ENCODE peak calls at places on chromosomes 2 and 18, in seven cellular contexts. W is GM23248; J is PC-9; C is CD8-positive, alpha-beta memory T cell; I is CD8-positive, alpha-beta T cell; U is HCT116; E is naive thymus-derived CD4-positive, alpha-beta T cell. S is an unnamed sample. For H3K4me1 and H3K27me3, the result is how much of the 10 kb centered on the place peaks cover.

GRCh38 chr2:71782323-71782722 is 329.0 kb downstream of the DYSF start:
- DNase-seq in I (peak), E (no peak), U (no peak), J (no peak), W (no peak), C (no peak), S (no peak)

GRCh38 chr2:209767316-209767715 is 4.3 kb upstream of the UNC80 start:
- DNase-seq in W (no peak), I (no peak), E (no peak), J (no peak), C (no peak), U (no peak), S (no peak)

GRCh38 chr2:128595763-128596452 is 277.2 kb upstream of the HS6ST1 start:
- DNase-seq in I (no peak), E (no peak), W (no peak), C (no peak), U (no peak), J (no peak), S (no peak)

GRCh38 chr2:184053326-184053725 is 545.0 kb upstream of the ZNF804A start:
- DNase-seq in J (peak), E (no peak), C (no peak), U (peak), W (no peak), I (no peak), S (peak)

GRCh38 chr18:79797518-79798345 is at the start of gene KCNG2:
- DNase-seq in J (peak), C (no peak), W (peak), U (no peak), I (no peak), E (no peak), S (no peak)

GRCh38 chr2:128390256-128390990 is 71.8 kb upstream of the HS6ST1 start:
- DNase-seq in W (no peak), U (no peak), C (no peak), E (no peak), I (no peak), J (no peak), S (no peak)

GRCh38 chr18:12711446-12711845 is 8.6 kb downstream of the PSMG2 start:
- DNase-seq in I (no peak), J (no peak), C (no peak), U (no peak), W (no peak), E (no peak), S (no peak)

GRCh38 chr2:152890746-152891145 is 172.3 kb downstream of the ARL6IP6 start:
- DNase-seq in E (no peak), J (no peak), U (no peak), W (no peak), C (no peak), I (no peak), S (no peak)

GRCh38 chr2:45653584-45653983 is 2.1 kb downstream of the PRKCE start:
- DNase-seq in E (no peak), J (no peak), W (peak), C (no peak), I (no peak), U (no peak), S (no peak)

GRCh38 chr2:238169708-238170251 is 11.0 kb downstream of the ERFE start:
- DNase-seq in J (no peak), C (no peak), I (no peak), W (peak), E (no peak), U (no peak), S (peak)

GRCh38 chr2:11056614-11057013 is 98.7 kb upstream of the SLC66A3 start:
- DNase-seq in U (peak), I (no peak), E (no peak), C (no peak), W (peak), J (peak), S (peak)

GRCh38 chr18:51211552-51211951 is 14.1 kb upstream of the MEX3C start:
- DNase-seq in U (no peak), C (no peak), W (peak), I (peak), J (peak), E (no peak), S (no peak)

GRCh38 chr2:62305421-62306176 is 109.7 kb downstream of the B3GNT2 start:
- DNase-seq in W (peak), I (peak), U (no peak), C (peak), E (no peak), J (no peak), S (no peak)

GRCh38 chr2:160269365-160269764 is 69.3 kb upstream of the ITGB6 start:
- DNase-seq in E (no peak), J (no peak), C (no peak), U (no peak), W (peak), I (no peak), S (no peak)

GRCh38 chr2:79801082-79801481 is 288.2 kb downstream of the CTNNA2 start:
- DNase-seq in I (no peak), E (no peak), W (no peak), J (no peak), C (no peak), U (no peak), S (no peak)

GRCh38 chr2:14941151-14941631 is 308.7 kb downstream of the LRATD1 start:
- DNase-seq in I (no peak), U (no peak), W (peak), J (no peak), E (no peak), C (no peak), S (no peak)

GRCh38 chr18:48838921-48839818 is 111.6 kb downstream of the SMAD7 start:
- DNase-seq in W (peak), U (no peak), C (no peak), J (peak), I (no peak), E (no peak), S (peak)

GRCh38 chr2:211258646-211259335 is 702.4 kb downstream of the CPS1 start:
- DNase-seq in U (no peak), W (no peak), E (no peak), J (no peak), I (no peak), C (no peak), S (no peak)

GRCh38 chr2:119549236-119549635 is 5.0 kb downstream of the CFAP221 start:
- DNase-seq in E (no peak), I (no peak), W (peak), C (no peak), J (no peak), U (no peak), S (peak)

GRCh38 chr2:24493713-24494112 is 2.7 kb downstream of the NCOA1 start:
- DNase-seq in I (no peak), C (no peak), E (no peak), J (no peak), U (no peak), W (peak), S (no peak)

GRCh38 chr2:118223487-118224136 is 135.3 kb downstream of the INSIG2 start:
- DNase-seq in I (no peak), J (no peak), E (peak), U (no peak), W (peak), C (no peak), S (no peak)

GRCh38 chr2:112674229-112674628 is 28.5 kb downstream of the SLC20A1 start:
- DNase-seq in J (no peak), W (no peak), E (no peak), I (no peak), C (no peak), U (no peak), S (no peak)

GRCh38 chr2:11342561-11343343 is 1.7 kb downstream of the ROCK2 start:
- DNase-seq in U (peak), W (peak), J (peak), I (no peak), C (no peak), E (no peak), S (peak)

GRCh38 chr18:79706658-79707057 is 27.1 kb downstream of the CTDP1 start:
- DNase-seq in I (no peak), U (no peak), J (no peak), C (no peak), W (no peak), E (no peak), S (no peak)

GRCh38 chr2:165877565-165878550 is 75.7 kb downstream of the TTC21B start:
- DNase-seq in W (peak), J (no peak), C (no peak), E (no peak), I (no peak), U (no peak), S (peak)

GRCh38 chr18:13222371-13223281 is 4.1 kb downstream of the LDLRAD4 start:
- DNase-seq in U (no peak), I (no peak), W (peak), J (no peak), E (no peak), C (no peak), S (no peak)

GRCh38 chr2:216633616-216634316 is 546 bp downstream of the IGFBP2 start:
- DNase-seq in I (no peak), C (no peak), U (no peak), E (no peak), W (peak), J (peak), S (no peak)

GRCh38 chr2:16048466-16048865 is 108.1 kb downstream of the MYCN start:
- DNase-seq in J (no peak), U (no peak), E (no peak), I (no peak), C (no peak), W (no peak), S (no peak)

GRCh38 chr2:17610521-17610920 is 70.0 kb downstream of the VSNL1 start:
- DNase-seq in E (no peak), W (peak), I (no peak), U (no peak), C (no peak), J (no peak), S (no peak)

GRCh38 chr2:142966281-142966680 is 88.8 kb downstream of the KYNU start:
- DNase-seq in E (no peak), J (no peak), I (no peak), C (no peak), U (no peak), W (peak), S (no peak)

GRCh38 chr18:48869591-48869990 is 81.2 kb downstream of the SMAD7 start:
- DNase-seq in I (no peak), U (no peak), C (no peak), E (no peak), J (no peak), W (no peak), S (no peak)

GRCh38 chr18:5582054-5582453 is 38.3 kb upstream of the EPB41L3 start:
- DNase-seq in W (peak), U (no peak), C (no peak), J (no peak), I (no peak), E (no peak), S (no peak)

GRCh38 chr18:23133860-23134779 is 1.2 kb upstream of the CABLES1 start:
- DNase-seq in I (no peak), C (no peak), U (peak), J (peak), W (no peak), E (no peak), S (no peak)

GRCh38 chr2:178836807-178837206 is 29.6 kb upstream of the TTN start:
- DNase-seq in C (no peak), U (no peak), J (no peak), E (no peak), I (no peak), W (no peak), S (no peak)

GRCh38 chr2:128236491-128237035 is 82.1 kb downstream of the HS6ST1 start:
- DNase-seq in U (no peak), W (peak), I (no peak), C (no peak), J (no peak), E (no peak), S (peak)

GRCh38 chr18:6885992-6886823 is 156.7 kb downstream of the ARHGAP28 start:
- DNase-seq in J (peak), C (no peak), U (no peak), E (no peak), I (no peak), W (peak), S (peak)

GRCh38 chr2:182324665-182325064 is 102.2 kb downstream of the PDE1A start:
- DNase-seq in C (no peak), I (no peak), U (no peak), J (no peak), E (no peak), W (peak), S (no peak)

DNA sequence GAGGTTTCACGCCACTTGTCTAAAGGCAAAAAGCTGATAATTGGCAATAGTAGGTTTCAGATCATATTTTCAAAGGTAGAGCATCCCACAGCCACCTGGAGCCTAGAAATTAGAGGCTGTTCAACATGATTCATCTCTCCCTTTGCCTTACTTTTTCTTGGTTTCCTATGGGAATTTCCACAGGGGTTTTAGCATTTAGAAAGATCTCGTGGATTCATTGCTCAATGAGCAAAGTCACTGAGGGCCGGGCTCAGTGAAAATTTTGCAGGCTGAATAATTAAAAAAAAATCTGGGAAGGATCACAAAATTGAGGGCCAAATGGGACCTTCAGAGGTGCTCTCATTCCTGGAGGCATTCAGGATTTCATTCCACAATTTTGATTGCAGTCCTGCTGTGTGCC is 137.1 kb downstream of the VAPA start:
- DNase-seq in J (no peak), U (no peak), C (no peak), I (no peak), W (no peak), E (no peak), S (no peak)
- H3K4me1 ChIP-seq in J (under half), U (under half), C (under half), I (under half), W (under half), E (under half), S (under half)

GRCh38 chr2:188089896-188090295 is 201.8 kb upstream of the GULP1 start:
- DNase-seq in J (no peak), C (no peak), W (peak), U (no peak), E (no peak), I (no peak), S (peak)
- H3K27me3 ChIP-seq in J (under half), C (under half), W (under half), U (under half), E (under half), I (under half), S (under half)

GRCh38 chr2:172021074-172021931 is 21.6 kb downstream of the METAP1D start:
- DNase-seq in W (no peak), J (peak), U (no peak), E (no peak), C (no peak), I (no peak), S (no peak)
- H3K27ac ChIP-seq in W (peak), J (peak), U (no peak), E (no peak), C (peak), I (no peak), S (no peak)

GRCh38 chr2:218292700-218293014 is 354 bp upstream of the TMBIM1 start:
- DNase-seq in I (no peak), C (no peak), J (no peak), W (no peak), U (no peak), E (no peak), S (no peak)
- H3K4me1 ChIP-seq in I (under half), C (half or more), J (half or more), W (under half), U (under half), E (under half), S (under half)

GRCh38 chr2:222424281-222424728 is at the start of gene SGPP2:
- DNase-seq in C (no peak), E (no peak), I (no peak), U (no peak), W (no peak), J (peak), S (no peak)

GRCh38 chr2:222423186-222423585 is 1.2 kb upstream of the SGPP2 start:
- DNase-seq in I (no peak), U (no peak), W (no peak), C (no peak), J (no peak), E (no peak), S (no peak)

GRCh38 chr2:222426836-222427130 is 2.4 kb downstream of the SGPP2 start:
- DNase-seq in E (no peak), U (no peak), C (no peak), W (no peak), J (no peak), I (no peak), S (no peak)

GRCh38 chr2:222423632-222424280 is 587 bp upstream of the SGPP2 start:
- DNase-seq in E (no peak), C (no peak), J (peak), U (no peak), W (no peak), I (no peak), S (no peak)

DNA sequence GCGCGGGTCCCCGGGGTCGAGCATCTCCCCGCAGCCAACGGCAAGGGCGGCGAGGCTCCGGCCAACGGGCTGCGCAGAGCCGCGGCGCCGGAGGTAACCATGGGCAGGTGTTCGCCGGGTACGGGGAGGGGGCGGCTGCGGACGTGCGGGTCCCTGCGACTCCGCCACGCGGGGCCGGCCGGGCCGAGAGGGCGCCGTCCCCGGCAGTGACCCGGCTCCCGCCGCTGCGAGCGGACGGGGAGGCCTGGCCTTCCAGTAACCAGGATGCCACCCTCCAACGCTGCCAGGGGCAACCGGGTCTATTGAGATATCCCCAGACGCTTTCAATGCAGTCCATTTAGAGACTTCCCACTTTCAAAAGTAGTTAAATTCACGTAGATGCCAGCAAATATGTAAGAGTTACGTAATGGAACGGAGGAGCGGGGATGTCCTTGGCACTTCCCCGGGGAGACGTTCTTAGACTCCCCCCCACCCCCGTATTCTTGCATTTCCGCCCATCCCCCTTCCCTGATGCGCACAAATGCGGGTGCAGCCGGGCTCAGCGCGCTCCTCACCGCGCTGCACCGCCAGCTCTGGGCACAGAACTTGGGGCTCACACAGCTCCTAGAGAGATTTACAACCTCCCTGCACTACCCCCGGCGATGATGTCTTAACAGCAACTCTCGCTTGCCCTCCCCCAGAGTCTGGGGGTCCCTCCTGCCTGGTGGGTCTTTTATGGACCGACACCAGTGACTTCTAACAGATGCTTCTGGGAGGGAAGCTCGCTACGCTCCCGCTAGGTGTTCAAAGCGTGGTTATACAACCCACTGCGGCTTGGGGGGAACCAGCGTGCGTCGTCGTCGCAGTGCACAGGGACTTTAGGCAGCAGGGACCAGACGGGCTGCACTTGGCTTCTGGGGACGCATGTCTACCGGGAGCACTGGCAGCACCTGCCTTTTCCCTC is 657 bp downstream of the SGPP2 start:
- DNase-seq in J (peak), U (no peak), E (no peak), I (no peak), W (no peak), C (peak), S (no peak)
- H3K27me3 ChIP-seq in J (under half), U (under half), E (under half), I (under half), W (under half), C (under half), S (half or more)

DNA sequence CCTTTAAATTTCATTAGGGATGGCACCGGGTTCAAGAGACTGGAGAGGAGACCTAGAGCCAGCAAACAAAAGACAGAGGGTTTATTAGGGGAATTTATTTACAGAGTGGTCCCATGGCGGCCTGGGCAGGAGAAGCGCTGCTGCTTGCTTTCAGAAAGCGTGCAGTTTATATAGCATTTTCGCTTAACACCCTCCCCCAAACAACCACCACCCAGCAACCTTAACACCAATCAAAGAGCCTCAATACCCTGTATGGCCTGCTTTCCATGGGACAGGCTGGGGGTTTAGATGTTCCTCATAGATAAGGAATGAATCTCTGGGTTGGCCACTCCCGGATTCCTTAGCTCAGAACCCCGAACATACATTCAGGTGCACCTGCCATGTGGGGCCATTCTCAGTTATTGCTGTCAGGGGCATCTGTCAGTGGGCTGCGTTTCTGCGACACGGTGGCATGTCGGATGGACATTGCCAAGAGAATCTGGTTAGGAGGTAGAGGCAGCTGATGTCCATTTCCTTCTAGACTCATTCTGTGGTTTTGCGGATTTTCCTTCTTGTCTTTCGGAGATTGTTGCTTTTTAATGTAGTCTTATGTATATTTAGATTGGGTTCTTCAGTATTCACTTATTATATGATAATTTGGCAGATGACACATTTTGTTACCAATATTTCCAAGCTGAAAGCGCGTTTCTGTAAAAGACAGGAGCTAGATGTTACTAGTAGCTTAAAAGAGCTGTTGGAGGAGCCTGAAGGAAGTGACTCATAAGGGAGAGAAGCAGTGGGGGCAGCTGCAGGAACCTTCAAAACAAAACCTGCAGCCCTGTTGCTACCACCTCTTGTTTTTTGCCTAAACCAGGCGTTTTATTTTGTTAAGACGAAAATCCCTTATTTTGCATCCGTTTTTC is 7.2 kb downstream of the AGAP1 start:
- DNase-seq in I (no peak), E (no peak), C (no peak), U (no peak), W (peak), J (peak), S (peak)
- H3K27ac ChIP-seq in I (no peak), E (no peak), C (no peak), U (peak), W (no peak), J (peak), S (no peak)

DNA sequence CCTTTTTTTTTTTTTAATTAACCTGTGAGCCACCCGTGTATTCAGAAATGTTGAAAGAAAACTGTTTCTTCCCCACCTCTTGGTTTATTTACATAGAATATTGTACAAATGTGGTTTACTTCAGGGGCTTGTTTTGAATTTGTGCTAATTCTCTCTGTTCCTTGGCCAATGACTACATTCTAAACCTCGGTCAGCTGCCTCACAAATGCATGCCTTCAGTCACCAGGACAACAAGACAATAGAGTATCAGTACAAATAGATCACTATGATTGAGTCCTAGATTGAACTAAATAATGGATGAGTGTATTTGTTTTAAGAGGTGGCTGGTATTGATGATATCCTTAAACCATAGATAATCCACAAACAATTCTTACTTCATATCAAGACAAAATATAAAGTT is 36.0 kb downstream of the AGFG1 start:
- DNase-seq in C (no peak), W (no peak), E (no peak), J (no peak), I (no peak), U (no peak), S (no peak)
- H3K4me1 ChIP-seq in C (half or more), W (half or more), E (under half), J (half or more), I (half or more), U (half or more), S (under half)